ENCODE peak calls at places on chromosome 20, in nine cellular contexts. C, F, V, M, B, L, T, Z and J are unnamed samples.

GRCh38 chr20:21707999-21708737 is 2.7 kb downstream of the PAX1 start:
- DNase-seq in C (no peak), F (no peak), V (no peak), M (no peak), B (no peak), L (no peak), T (no peak), Z (no peak), J (no peak)

GRCh38 chr20:50569864-50570836 is 60.0 kb downstream of the PTPN1 start:
- DNase-seq in C (peak; percentile 58), F (no peak), V (peak; percentile 39), M (no peak), B (no peak), L (peak; percentile 8), T (peak; percentile 71), Z (no peak), J (no peak)

GRCh38 chr20:44204156-44204831 is 6.3 kb downstream of the OSER1 start:
- DNase-seq in C (peak; percentile 91), F (peak; percentile 86), V (peak; percentile 96), M (no peak), B (no peak), L (peak; percentile 90), T (no peak), Z (no peak), J (peak; percentile 81)

GRCh38 chr20:59470521-59470920 is 133.8 kb upstream of the PHACTR3 start:
- DNase-seq in C (no peak), F (no peak), V (no peak), M (no peak), B (no peak), L (no peak), T (no peak), Z (no peak), J (no peak)

GRCh38 chr20:33069706-33070105 is 9.7 kb upstream of the BPIFB4 start:
- DNase-seq in C (no peak), F (no peak), V (no peak), M (no peak), B (no peak), L (no peak), T (no peak), Z (no peak), J (no peak)

GRCh38 chr20:34566978-34567884 is 8.7 kb downstream of the MAP1LC3A start:
- DNase-seq in C (no peak), F (no peak), V (no peak), M (no peak), B (no peak), L (no peak), T (no peak), Z (no peak), J (no peak)

GRCh38 chr20:46699651-46700359 is 9.6 kb upstream of the SLC2A10 start:
- DNase-seq in C (peak; percentile 62), F (no peak), V (no peak), M (no peak), B (no peak), L (no peak), T (peak; percentile 35), Z (no peak), J (peak; percentile 33)

GRCh38 chr20:1651268-1651667 is 6.3 kb downstream of the SIRPG start:
- DNase-seq in C (no peak), F (no peak), V (no peak), M (no peak), B (no peak), L (no peak), T (no peak), Z (no peak), J (no peak)

GRCh38 chr20:5996765-5997164 is 46.3 kb downstream of the MCM8 start:
- DNase-seq in C (no peak), F (no peak), V (no peak), M (no peak), B (no peak), L (no peak), T (peak; percentile 63), Z (no peak), J (no peak)